ENCODE peak calls at places on chromosomes 4 and X, in five cellular contexts. W is cardiac fibroblast, R is fibroblast of mammary gland, O is NCI-H1417 treated with DMSO at 0.1 percent for 48 hours, V is GDM1. L is an unnamed sample.
A peak's percentile ranks its signal among the peaks of the same experiment; 100 is the strongest.

GRCh38 chr4:183610033-183610432 is 49.0 kb downstream of the RWDD4 start:
- DNase-seq in W (peak; percentile 52), R (peak; percentile 71), O (no peak), V (no peak), L (peak; percentile 24)

GRCh38 chr4:133150643-133151300 is 1.7 kb downstream of the PCDH10 start:
- DNase-seq in W (no peak), R (no peak), O (no peak), V (no peak), L (peak; percentile 31)

GRCh38 chr4:117481742-117482141 is 396.4 kb upstream of the TRAM1L1 start:
- DNase-seq in W (no peak), R (no peak), O (no peak), V (no peak), L (no peak)

GRCh38 chr4:137509855-137510282 is 22.4 kb downstream of the PCDH18 start:
- DNase-seq in W (peak; percentile 39), R (no peak), O (no peak), V (no peak), L (no peak)

GRCh38 chrX:11899091-11899490 is 141.1 kb downstream of the MSL3 start:
- DNase-seq in W (peak; percentile 67), R (peak; percentile 53), O (no peak), V (no peak), L (peak; percentile 1)

GRCh38 chr4:188399834-188400233 is 260.6 kb downstream of the TRIML1 start:
- DNase-seq in W (no peak), R (no peak), O (no peak), V (no peak), L (no peak)

GRCh38 chr4:127809173-127809800 is 27.2 kb downstream of the HSPA4L start:
- DNase-seq in W (peak; percentile 48), R (peak; percentile 8), O (no peak), V (no peak), L (peak; percentile 38)

GRCh38 chr4:116705466-116705865 is 379.9 kb downstream of the TRAM1L1 start:
- DNase-seq in W (no peak), R (no peak), O (no peak), V (no peak), L (no peak)

GRCh38 chrX:13662537-13662841 is 9.5 kb downstream of the TCEANC start:
- DNase-seq in W (peak; percentile 78), R (peak; percentile 94), O (no peak), V (no peak), L (peak; percentile 83)

GRCh38 chr4:141652161-141652778 is 15.9 kb downstream of the IL15 start:
- DNase-seq in W (peak; percentile 74), R (peak; percentile 33), O (no peak), V (no peak), L (peak; percentile 90)